ENCODE peak calls at places on chromosome 17, in four cellular contexts. F, W, C and L are unnamed samples.

GRCh38 chr17:62617894-62618472 is 9.5 kb upstream of the MRC2 start:
- DNase-seq in W (no peak), F (no peak), C (peak), L (no peak)

GRCh38 chr17:1060991-1061390 is 64.1 kb downstream of the TIMM22 start:
- DNase-seq in F (peak), C (peak), W (peak), L (no peak)

GRCh38 chr17:19494961-19495806 is 38.5 kb upstream of the SLC47A1 start:
- DNase-seq in W (no peak), C (no peak), F (no peak), L (no peak)

GRCh38 chr17:37146578-37147119 is 197.9 kb downstream of the AATF start:
- DNase-seq in C (no peak), F (no peak), W (no peak), L (no peak)

GRCh38 chr17:21815352-21816063 is 123.2 kb downstream of the KCNJ18 start:
- DNase-seq in W (no peak), F (no peak), C (no peak), L (no peak)

GRCh38 chr17:55466671-55467070 is 44.6 kb downstream of the SMIM36 start:
- DNase-seq in W (no peak), F (no peak), C (no peak), L (no peak)

GRCh38 chr17:65794572-65794971 is 233.1 kb upstream of the AXIN2 start:
- DNase-seq in C (peak), F (no peak), W (no peak), L (peak)

GRCh38 chr17:80861360-80861861 is 130.2 kb upstream of the CHMP6 start:
- DNase-seq in F (no peak), C (no peak), W (no peak), L (no peak)

GRCh38 chr17:44587339-44587738 is 30.1 kb downstream of the FZD2 start:
- DNase-seq in F (no peak), C (peak), W (no peak), L (no peak)

GRCh38 chr17:75475851-75476250 is 19.4 kb downstream of the TMEM94 start:
- DNase-seq in F (no peak), W (no peak), C (peak), L (no peak)

GRCh38 chr17:36850794-36851193 is 86.5 kb upstream of the LHX1 start:
- DNase-seq in F (no peak), W (no peak), C (peak), L (no peak)

GRCh38 chr17:19867654-19868395 is at the start of gene ULK2:
- DNase-seq in W (peak), C (peak), F (peak), L (peak)

GRCh38 chr17:35578195-35578928 is at the start of gene PEX12:
- DNase-seq in F (peak), C (peak), W (peak), L (peak)
- TF ChIP-seq CTCF in F (no peak), C (no peak), W (no peak), L (no peak)

DNA sequence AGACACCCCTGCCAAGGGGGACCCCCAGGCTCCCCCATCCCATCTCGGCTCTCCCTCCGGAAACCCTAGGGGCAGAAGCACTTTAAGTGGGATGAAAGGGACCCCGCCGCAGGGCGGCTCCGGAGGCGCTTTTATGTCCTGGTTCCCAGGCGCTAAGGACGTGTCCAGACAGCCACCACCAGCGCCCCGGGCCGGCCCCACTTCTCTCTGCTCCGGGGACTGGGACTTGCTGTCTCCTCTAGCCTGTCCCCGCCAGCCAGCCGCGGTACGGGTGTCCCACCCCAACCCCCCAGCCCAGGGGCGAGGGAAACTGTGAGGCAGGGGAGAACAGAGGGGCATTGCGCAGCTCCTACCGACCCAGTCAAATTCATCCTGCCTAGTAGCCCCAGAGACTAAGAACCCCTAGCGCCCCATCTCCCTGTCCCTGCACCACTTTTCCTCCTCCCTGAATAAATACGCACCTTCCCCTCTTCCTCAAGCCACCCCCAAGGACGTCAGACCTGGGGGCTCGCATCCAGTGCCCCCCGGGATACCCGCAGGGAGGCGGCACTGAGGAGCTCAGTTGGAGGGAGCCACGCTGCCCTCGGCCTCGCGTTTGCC is 4.1 kb downstream of the SP6 start:
- DNase-seq in F (no peak), C (no peak), W (no peak), L (peak)
- TF ChIP-seq CTCF in F (no peak), C (no peak), W (no peak), L (no peak)

DNA sequence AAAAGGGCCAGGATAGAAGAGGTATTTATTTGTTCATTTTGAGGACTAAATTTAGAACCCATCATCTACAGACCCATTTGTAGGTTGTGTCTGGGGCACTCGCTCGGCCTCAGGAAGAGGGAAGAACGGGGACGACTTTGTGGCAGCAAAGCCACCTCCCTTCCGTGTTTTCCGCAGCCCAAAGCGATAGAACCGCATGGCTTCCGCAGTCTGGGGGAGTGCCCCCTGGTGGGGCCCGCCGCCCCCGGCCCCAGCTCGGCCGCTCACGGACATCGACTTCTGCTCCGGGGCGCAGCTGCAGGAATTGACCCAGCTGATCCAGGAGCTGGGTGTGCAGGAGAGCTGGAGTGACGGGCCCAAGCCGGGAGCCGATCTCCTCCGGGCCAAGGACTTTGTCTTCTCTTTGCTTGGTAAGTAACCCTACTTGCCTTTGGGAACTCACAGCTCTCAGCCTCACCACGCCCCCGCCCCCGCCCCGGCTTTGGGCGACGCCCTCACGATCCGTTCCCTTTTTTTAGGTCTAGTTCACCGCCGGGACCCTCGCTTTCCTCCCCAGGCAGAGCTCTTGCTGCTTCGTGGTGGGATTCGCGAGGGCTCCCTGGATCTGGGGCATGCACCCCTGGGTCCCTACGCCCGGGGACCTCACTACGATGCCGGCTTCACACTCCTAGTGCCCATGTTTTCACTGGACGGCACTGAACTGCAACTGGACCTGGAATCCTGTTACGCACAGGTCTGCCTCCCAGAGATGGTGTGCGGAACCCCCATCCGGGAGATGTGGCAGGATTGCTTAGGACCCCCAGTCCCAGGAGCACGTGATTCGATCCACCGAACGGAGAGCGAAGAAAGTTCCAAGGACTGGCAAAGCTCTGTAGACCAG is 681 bp downstream of the TMEM102 start:
- DNase-seq in F (no peak), C (no peak), W (peak), L (peak)
- TF ChIP-seq CTCF in F (peak), C (no peak), W (no peak), L (no peak)

GRCh38 chr17:49583889-49584288 is 8.2 kb downstream of the NXPH3 start:
- DNase-seq in C (no peak), F (no peak), W (no peak), L (no peak)

GRCh38 chr17:49583226-49583625 is 7.6 kb downstream of the NXPH3 start:
- DNase-seq in C (no peak), F (no peak), W (peak), L (no peak)

GRCh38 chr17:49587366-49588073 is 11.8 kb downstream of the NXPH3 start:
- DNase-seq in C (no peak), W (peak), F (peak), L (no peak)

GRCh38 chr17:49582789-49583188 is 7.1 kb downstream of the NXPH3 start:
- DNase-seq in F (no peak), W (peak), C (no peak), L (no peak)

DNA sequence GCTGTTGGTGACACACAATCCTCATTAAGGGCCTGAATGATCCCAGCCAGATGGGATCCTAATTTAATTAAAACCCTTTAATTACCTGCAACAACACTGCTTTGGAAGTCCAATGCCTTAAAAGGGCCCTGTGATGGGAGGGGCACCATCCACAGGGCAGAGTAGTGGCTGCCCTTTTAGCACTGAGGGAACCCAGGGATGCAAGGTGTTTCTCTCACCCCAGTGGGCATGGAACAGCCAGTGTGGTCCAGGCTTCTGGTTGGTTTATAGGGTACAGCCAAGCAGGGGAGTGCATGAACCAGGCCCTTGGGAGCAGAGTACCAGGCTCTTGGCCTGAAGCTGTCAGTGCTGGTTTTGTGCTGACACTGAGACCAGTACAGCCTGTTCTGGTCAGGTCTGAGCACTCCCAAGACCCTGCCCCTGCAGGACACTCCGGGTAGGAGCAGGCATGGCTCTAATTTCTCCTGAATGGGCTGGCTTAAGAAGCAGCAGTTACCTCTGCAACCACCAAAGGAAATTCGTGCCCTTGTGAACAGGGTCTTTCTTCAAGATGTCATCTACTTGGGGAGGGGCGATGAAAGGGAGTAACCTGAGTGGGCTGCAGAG is 9.9 kb downstream of the NXPH3 start:
- DNase-seq in W (peak), C (peak), F (no peak), L (peak)
- TF ChIP-seq CTCF in W (no peak), C (peak), F (peak), L (peak)

GRCh38 chr17:3043737-3044365 is 19.6 kb downstream of the OR1D5 start:
- DNase-seq in W (no peak), F (peak), C (no peak), L (no peak)
- TF ChIP-seq CTCF in W (no peak), F (peak), C (peak), L (peak)

GRCh38 chr17:15261063-15261817 is 3.9 kb downstream of the PMP22 start:
- DNase-seq in W (peak), C (peak), F (peak), L (peak)
- TF ChIP-seq CTCF in W (no peak), C (peak), F (no peak), L (peak)